ENCODE peak calls at places on chromosomes 3 and 15, in seven cellular contexts. One of them, this sample, is unnamed.

GRCh38 chr15:75104804-75105557 is 81.6 kb downstream of the PPCDC start:
- DNase-seq in mucosa of descending colon: peak; percentile 55
- DNase-seq in GM20000: peak; percentile 79
- DNase-seq in Calu3: peak; percentile 93
- DNase-seq in foreskin melanocyte: peak; percentile 72
- DNase-seq in cardiac muscle cell: no peak
- DNase-seq in activated gamma-delta T cell treated with Interleukin-2 at 50 U/mL for 16 hours: no peak
- DNase-seq in this sample: peak; percentile 17

GRCh38 chr15:37891754-37892368 is 42.6 kb upstream of the TMCO5A start:
- DNase-seq in mucosa of descending colon: no peak
- DNase-seq in GM20000: peak; percentile 30
- DNase-seq in Calu3: no peak
- DNase-seq in foreskin melanocyte: peak; percentile 59
- DNase-seq in cardiac muscle cell: peak; percentile 71
- DNase-seq in activated gamma-delta T cell treated with Interleukin-2 at 50 U/mL for 16 hours: no peak
- DNase-seq in this sample: peak; percentile 19

GRCh38 chr3:148077318-148077923 is 620.3 kb upstream of the AGTR1 start:
- DNase-seq in mucosa of descending colon: no peak
- DNase-seq in GM20000: peak; percentile 7
- DNase-seq in Calu3: no peak
- DNase-seq in foreskin melanocyte: no peak
- DNase-seq in cardiac muscle cell: peak; percentile 34
- DNase-seq in activated gamma-delta T cell treated with Interleukin-2 at 50 U/mL for 16 hours: no peak
- DNase-seq in this sample: peak; percentile 5

GRCh38 chr15:61835029-61835428 is 225.2 kb downstream of the VPS13C start:
- DNase-seq in mucosa of descending colon: no peak
- DNase-seq in GM20000: no peak
- DNase-seq in Calu3: no peak
- DNase-seq in foreskin melanocyte: no peak
- DNase-seq in cardiac muscle cell: no peak
- DNase-seq in activated gamma-delta T cell treated with Interleukin-2 at 50 U/mL for 16 hours: no peak
- DNase-seq in this sample: no peak

GRCh38 chr15:100869151-100869999 is 10.3 kb upstream of the ALDH1A3 start:
- DNase-seq in mucosa of descending colon: no peak
- DNase-seq in GM20000: no peak
- DNase-seq in Calu3: no peak
- DNase-seq in foreskin melanocyte: no peak
- DNase-seq in cardiac muscle cell: no peak
- DNase-seq in activated gamma-delta T cell treated with Interleukin-2 at 50 U/mL for 16 hours: no peak
- DNase-seq in this sample: peak; percentile 38

GRCh38 chr3:149536429-149536828 is 61.9 kb downstream of the TM4SF4 start:
- DNase-seq in mucosa of descending colon: no peak
- DNase-seq in GM20000: no peak
- DNase-seq in Calu3: no peak
- DNase-seq in foreskin melanocyte: no peak
- DNase-seq in cardiac muscle cell: peak; percentile 85
- DNase-seq in activated gamma-delta T cell treated with Interleukin-2 at 50 U/mL for 16 hours: no peak
- DNase-seq in this sample: no peak

GRCh38 chr3:60803812-60804211 is 447.4 kb downstream of the FHIT start:
- DNase-seq in mucosa of descending colon: no peak
- DNase-seq in GM20000: no peak
- DNase-seq in Calu3: no peak
- DNase-seq in foreskin melanocyte: peak; percentile 91
- DNase-seq in cardiac muscle cell: no peak
- DNase-seq in activated gamma-delta T cell treated with Interleukin-2 at 50 U/mL for 16 hours: no peak
- DNase-seq in this sample: no peak

GRCh38 chr3:5376761-5377160 is 189.3 kb downstream of the EDEM1 start:
- DNase-seq in mucosa of descending colon: peak; percentile 74
- DNase-seq in GM20000: no peak
- DNase-seq in Calu3: peak; percentile 52
- DNase-seq in foreskin melanocyte: no peak
- DNase-seq in cardiac muscle cell: no peak
- DNase-seq in activated gamma-delta T cell treated with Interleukin-2 at 50 U/mL for 16 hours: no peak
- DNase-seq in this sample: no peak

GRCh38 chr15:63605816-63606215 is 8.6 kb downstream of the FBXL22 start:
- DNase-seq in mucosa of descending colon: peak; percentile 38
- DNase-seq in GM20000: peak; percentile 49
- DNase-seq in Calu3: no peak
- DNase-seq in foreskin melanocyte: no peak
- DNase-seq in cardiac muscle cell: no peak
- DNase-seq in activated gamma-delta T cell treated with Interleukin-2 at 50 U/mL for 16 hours: peak; percentile 54
- DNase-seq in this sample: no peak

GRCh38 chr15:90099072-90099867 is 3.0 kb downstream of the IDH2 start:
- DNase-seq in mucosa of descending colon: no peak
- DNase-seq in GM20000: peak; percentile 62
- DNase-seq in Calu3: no peak
- DNase-seq in foreskin melanocyte: no peak
- DNase-seq in cardiac muscle cell: no peak
- DNase-seq in activated gamma-delta T cell treated with Interleukin-2 at 50 U/mL for 16 hours: peak; percentile 37
- DNase-seq in this sample: no peak

GRCh38 chr3:45642731-45643152 is 46.5 kb upstream of the SACM1L start:
- DNase-seq in mucosa of descending colon: no peak
- DNase-seq in GM20000: no peak
- DNase-seq in Calu3: no peak
- DNase-seq in foreskin melanocyte: no peak
- DNase-seq in cardiac muscle cell: peak; percentile 50
- DNase-seq in activated gamma-delta T cell treated with Interleukin-2 at 50 U/mL for 16 hours: no peak
- DNase-seq in this sample: no peak

GRCh38 chr3:170768334-170768801 is 101.6 kb downstream of the RPL22L1 start:
- DNase-seq in mucosa of descending colon: no peak
- DNase-seq in GM20000: no peak
- DNase-seq in Calu3: no peak
- DNase-seq in foreskin melanocyte: peak; percentile 76
- DNase-seq in cardiac muscle cell: no peak
- DNase-seq in activated gamma-delta T cell treated with Interleukin-2 at 50 U/mL for 16 hours: no peak
- DNase-seq in this sample: peak; percentile 23

GRCh38 chr15:73873889-73874511 is 636 bp downstream of the TBC1D21 start:
- DNase-seq in mucosa of descending colon: peak; percentile 57
- DNase-seq in GM20000: peak; percentile 57
- DNase-seq in Calu3: peak; percentile 41
- DNase-seq in foreskin melanocyte: peak; percentile 19
- DNase-seq in cardiac muscle cell: peak; percentile 63
- DNase-seq in activated gamma-delta T cell treated with Interleukin-2 at 50 U/mL for 16 hours: peak; percentile 21
- DNase-seq in this sample: peak; percentile 42

GRCh38 chr3:160618878-160619277 is 53.5 kb upstream of the KPNA4 start:
- DNase-seq in mucosa of descending colon: no peak
- DNase-seq in GM20000: no peak
- DNase-seq in Calu3: no peak
- DNase-seq in foreskin melanocyte: no peak
- DNase-seq in cardiac muscle cell: no peak
- DNase-seq in activated gamma-delta T cell treated with Interleukin-2 at 50 U/mL for 16 hours: no peak
- DNase-seq in this sample: no peak

GRCh38 chr3:14440531-14441239 is 38.3 kb downstream of the SLC6A6 start:
- DNase-seq in mucosa of descending colon: no peak
- DNase-seq in GM20000: no peak
- DNase-seq in Calu3: peak; percentile 52
- DNase-seq in foreskin melanocyte: no peak
- DNase-seq in cardiac muscle cell: peak; percentile 57
- DNase-seq in activated gamma-delta T cell treated with Interleukin-2 at 50 U/mL for 16 hours: no peak
- DNase-seq in this sample: no peak

GRCh38 chr3:12752803-12753202 is 6.3 kb downstream of the TMEM40 start:
- DNase-seq in mucosa of descending colon: no peak
- DNase-seq in GM20000: no peak
- DNase-seq in Calu3: no peak
- DNase-seq in foreskin melanocyte: no peak
- DNase-seq in cardiac muscle cell: no peak
- DNase-seq in activated gamma-delta T cell treated with Interleukin-2 at 50 U/mL for 16 hours: no peak
- DNase-seq in this sample: no peak

GRCh38 chr3:171327441-171328174 is 132.6 kb downstream of the TNIK start:
- DNase-seq in mucosa of descending colon: no peak
- DNase-seq in GM20000: no peak
- DNase-seq in Calu3: no peak
- DNase-seq in foreskin melanocyte: no peak
- DNase-seq in cardiac muscle cell: no peak
- DNase-seq in activated gamma-delta T cell treated with Interleukin-2 at 50 U/mL for 16 hours: no peak
- DNase-seq in this sample: no peak

GRCh38 chr3:116440196-116440595 is 5.1 kb downstream of the LSAMP start:
- DNase-seq in mucosa of descending colon: no peak
- DNase-seq in GM20000: no peak
- DNase-seq in Calu3: no peak
- DNase-seq in foreskin melanocyte: no peak
- DNase-seq in cardiac muscle cell: no peak
- DNase-seq in activated gamma-delta T cell treated with Interleukin-2 at 50 U/mL for 16 hours: no peak
- DNase-seq in this sample: no peak

GRCh38 chr3:123884258-123884831 is at the start of gene MYLK:
- DNase-seq in mucosa of descending colon: peak; percentile 66
- DNase-seq in GM20000: peak; percentile 87
- DNase-seq in Calu3: peak; percentile 80
- DNase-seq in foreskin melanocyte: peak; percentile 70
- DNase-seq in cardiac muscle cell: peak; percentile 94
- DNase-seq in activated gamma-delta T cell treated with Interleukin-2 at 50 U/mL for 16 hours: no peak
- DNase-seq in this sample: peak; percentile 12

GRCh38 chr3:98109789-98110188 is 20.7 kb upstream of the OR5H1 start:
- DNase-seq in mucosa of descending colon: no peak
- DNase-seq in GM20000: no peak
- DNase-seq in Calu3: no peak
- DNase-seq in foreskin melanocyte: no peak
- DNase-seq in cardiac muscle cell: no peak
- DNase-seq in activated gamma-delta T cell treated with Interleukin-2 at 50 U/mL for 16 hours: no peak
- DNase-seq in this sample: no peak

GRCh38 chr3:66438045-66438444 is 62.8 kb downstream of the LRIG1 start:
- DNase-seq in mucosa of descending colon: no peak
- DNase-seq in GM20000: no peak
- DNase-seq in Calu3: no peak
- DNase-seq in foreskin melanocyte: no peak
- DNase-seq in cardiac muscle cell: no peak
- DNase-seq in activated gamma-delta T cell treated with Interleukin-2 at 50 U/mL for 16 hours: no peak
- DNase-seq in this sample: no peak

GRCh38 chr15:29040367-29040745 is 154.6 kb downstream of the APBA2 start:
- DNase-seq in mucosa of descending colon: peak; percentile 16
- DNase-seq in GM20000: no peak
- DNase-seq in Calu3: no peak
- DNase-seq in foreskin melanocyte: no peak
- DNase-seq in cardiac muscle cell: no peak
- DNase-seq in activated gamma-delta T cell treated with Interleukin-2 at 50 U/mL for 16 hours: no peak
- DNase-seq in this sample: no peak

GRCh38 chr3:43968465-43968864 is 273.2 kb upstream of the TOPAZ1 start:
- DNase-seq in mucosa of descending colon: no peak
- DNase-seq in GM20000: no peak
- DNase-seq in Calu3: no peak
- DNase-seq in foreskin melanocyte: no peak
- DNase-seq in cardiac muscle cell: no peak
- DNase-seq in activated gamma-delta T cell treated with Interleukin-2 at 50 U/mL for 16 hours: no peak
- DNase-seq in this sample: no peak

GRCh38 chr15:44790215-44790614 is 53.9 kb downstream of the TRIM69 start:
- DNase-seq in mucosa of descending colon: no peak
- DNase-seq in GM20000: no peak
- DNase-seq in Calu3: no peak
- DNase-seq in foreskin melanocyte: no peak
- DNase-seq in cardiac muscle cell: no peak
- DNase-seq in activated gamma-delta T cell treated with Interleukin-2 at 50 U/mL for 16 hours: no peak
- DNase-seq in this sample: no peak

GRCh38 chr15:66907826-66908502 is 157.4 kb upstream of the SMAD3 start:
- DNase-seq in mucosa of descending colon: peak; percentile 37
- DNase-seq in GM20000: no peak
- DNase-seq in Calu3: no peak
- DNase-seq in foreskin melanocyte: no peak
- DNase-seq in cardiac muscle cell: no peak
- DNase-seq in activated gamma-delta T cell treated with Interleukin-2 at 50 U/mL for 16 hours: no peak
- DNase-seq in this sample: no peak

GRCh38 chr3:138976047-138976446 is 29.0 kb downstream of the FOXL2NB start:
- DNase-seq in mucosa of descending colon: no peak
- DNase-seq in GM20000: no peak
- DNase-seq in Calu3: no peak
- DNase-seq in foreskin melanocyte: no peak
- DNase-seq in cardiac muscle cell: no peak
- DNase-seq in activated gamma-delta T cell treated with Interleukin-2 at 50 U/mL for 16 hours: no peak
- DNase-seq in this sample: no peak

GRCh38 chr15:28015855-28016254 is 83.3 kb downstream of the OCA2 start:
- DNase-seq in mucosa of descending colon: no peak
- DNase-seq in GM20000: no peak
- DNase-seq in Calu3: no peak
- DNase-seq in foreskin melanocyte: no peak
- DNase-seq in cardiac muscle cell: no peak
- DNase-seq in activated gamma-delta T cell treated with Interleukin-2 at 50 U/mL for 16 hours: no peak
- DNase-seq in this sample: no peak

GRCh38 chr3:98565237-98565643 is 28.2 kb downstream of the CPOX start:
- DNase-seq in mucosa of descending colon: no peak
- DNase-seq in GM20000: no peak
- DNase-seq in Calu3: no peak
- DNase-seq in foreskin melanocyte: no peak
- DNase-seq in cardiac muscle cell: no peak
- DNase-seq in activated gamma-delta T cell treated with Interleukin-2 at 50 U/mL for 16 hours: no peak
- DNase-seq in this sample: no peak

GRCh38 chr3:58000306-58000705 is 7.9 kb upstream of the FLNB start:
- DNase-seq in mucosa of descending colon: no peak
- DNase-seq in GM20000: no peak
- DNase-seq in Calu3: no peak
- DNase-seq in foreskin melanocyte: no peak
- DNase-seq in cardiac muscle cell: no peak
- DNase-seq in activated gamma-delta T cell treated with Interleukin-2 at 50 U/mL for 16 hours: no peak
- DNase-seq in this sample: no peak

GRCh38 chr3:5442786-5443138 is 255.3 kb downstream of the EDEM1 start:
- DNase-seq in mucosa of descending colon: no peak
- DNase-seq in GM20000: no peak
- DNase-seq in Calu3: no peak
- DNase-seq in foreskin melanocyte: no peak
- DNase-seq in cardiac muscle cell: no peak
- DNase-seq in activated gamma-delta T cell treated with Interleukin-2 at 50 U/mL for 16 hours: no peak
- DNase-seq in this sample: no peak

This sample was measured in erythroblast.